ENCODE peak calls at places on chromosome 12, in eight cellular contexts. P, G, K, C, I, X, O and M are unnamed samples.

GRCh38 chr12:57112492-57113294 is 1.5 kb upstream of the STAT6 start:
- DNase-seq in P (no peak), G (no peak), K (peak; percentile 86), C (peak; percentile 75), I (no peak), X (no peak), O (no peak), M (no peak)

GRCh38 chr12:117125275-117125613 is 26.0 kb upstream of the TESC start:
- DNase-seq in P (no peak), G (no peak), K (no peak), C (no peak), I (no peak), X (no peak), O (no peak), M (no peak)

GRCh38 chr12:19220861-19221466 is 91.4 kb downstream of the PLEKHA5 start:
- DNase-seq in P (no peak), G (no peak), K (no peak), C (no peak), I (no peak), X (peak; percentile 89), O (no peak), M (peak; percentile 89)

GRCh38 chr12:89451876-89452275 is 72.7 kb downstream of the GALNT4 start:
- DNase-seq in P (peak; percentile 62), G (peak; percentile 60), K (no peak), C (no peak), I (no peak), X (peak; percentile 74), O (peak; percentile 29), M (peak; percentile 15)

GRCh38 chr12:11580125-11580751 is 69.2 kb upstream of the ETV6 start:
- DNase-seq in P (peak; percentile 80), G (peak; percentile 65), K (peak; percentile 32), C (no peak), I (peak; percentile 24), X (peak; percentile 99), O (peak; percentile 30), M (peak; percentile 99)

GRCh38 chr12:48794870-48795269 is 6.0 kb upstream of the ADCY6 start:
- DNase-seq in P (no peak), G (no peak), K (no peak), C (no peak), I (no peak), X (peak; percentile 82), O (no peak), M (peak; percentile 97)

GRCh38 chr12:3304436-3305135 is 186.4 kb upstream of the PRMT8 start:
- DNase-seq in P (peak; percentile 51), G (peak; percentile 30), K (peak; percentile 46), C (no peak), I (peak; percentile 39), X (peak; percentile 97), O (no peak), M (peak; percentile 94)

GRCh38 chr12:48852734-48853168 is 788 bp upstream of the DDX23 start:
- DNase-seq in P (no peak), G (no peak), K (no peak), C (peak; percentile 13), I (peak; percentile 27), X (no peak), O (no peak), M (no peak)

GRCh38 chr12:39392154-39392925 is 50.6 kb downstream of the KIF21A start:
- DNase-seq in P (no peak), G (no peak), K (peak; percentile 34), C (no peak), I (no peak), X (no peak), O (no peak), M (peak; percentile 17)

GRCh38 chr12:11698729-11699128 is 49.3 kb downstream of the ETV6 start:
- DNase-seq in P (no peak), G (no peak), K (no peak), C (no peak), I (no peak), X (no peak), O (no peak), M (no peak)

GRCh38 chr12:67434653-67435375 is 165.7 kb downstream of the CAND1 start:
- DNase-seq in P (peak; percentile 98), G (peak; percentile 93), K (no peak), C (no peak), I (no peak), X (peak; percentile 67), O (no peak), M (peak; percentile 78)

GRCh38 chr12:92063641-92064040 is 82.0 kb downstream of the BTG1 start:
- DNase-seq in P (no peak), G (no peak), K (no peak), C (no peak), I (no peak), X (no peak), O (no peak), M (no peak)

GRCh38 chr12:78966926-78967325 is 102.4 kb downstream of the SYT1 start:
- DNase-seq in P (no peak), G (no peak), K (no peak), C (no peak), I (no peak), X (no peak), O (no peak), M (no peak)

GRCh38 chr12:52659395-52659794 is 7.4 kb upstream of the KRT2 start:
- DNase-seq in P (no peak), G (no peak), K (no peak), C (no peak), I (no peak), X (no peak), O (no peak), M (no peak)

GRCh38 chr12:67624355-67624754 is 24.2 kb upstream of the DYRK2 start:
- DNase-seq in P (no peak), G (no peak), K (no peak), C (no peak), I (no peak), X (no peak), O (no peak), M (no peak)

GRCh38 chr12:102642199-102642598 is 161.8 kb upstream of the IGF1 start:
- DNase-seq in P (no peak), G (no peak), K (no peak), C (no peak), I (no peak), X (no peak), O (no peak), M (peak; percentile 2)

GRCh38 chr12:11553871-11554533 is 95.5 kb upstream of the ETV6 start:
- DNase-seq in P (no peak), G (peak; percentile 13), K (peak; percentile 51), C (peak; percentile 13), I (peak; percentile 50), X (peak; percentile 49), O (peak; percentile 37), M (peak; percentile 80)

GRCh38 chr12:122276242-122276641 is 9.9 kb upstream of the VPS33A start:
- DNase-seq in P (no peak), G (no peak), K (no peak), C (no peak), I (no peak), X (no peak), O (no peak), M (no peak)

GRCh38 chr12:77433799-77434198 is 368.4 kb upstream of the E2F7 start:
- DNase-seq in P (peak; percentile 59), G (no peak), K (no peak), C (no peak), I (no peak), X (no peak), O (no peak), M (no peak)

GRCh38 chr12:112121780-112122565 is 3.4 kb upstream of the TRAFD1 start:
- DNase-seq in P (peak; percentile 71), G (peak; percentile 77), K (peak; percentile 60), C (no peak), I (peak; percentile 89), X (peak; percentile 67), O (peak; percentile 85), M (peak; percentile 89)

DNA sequence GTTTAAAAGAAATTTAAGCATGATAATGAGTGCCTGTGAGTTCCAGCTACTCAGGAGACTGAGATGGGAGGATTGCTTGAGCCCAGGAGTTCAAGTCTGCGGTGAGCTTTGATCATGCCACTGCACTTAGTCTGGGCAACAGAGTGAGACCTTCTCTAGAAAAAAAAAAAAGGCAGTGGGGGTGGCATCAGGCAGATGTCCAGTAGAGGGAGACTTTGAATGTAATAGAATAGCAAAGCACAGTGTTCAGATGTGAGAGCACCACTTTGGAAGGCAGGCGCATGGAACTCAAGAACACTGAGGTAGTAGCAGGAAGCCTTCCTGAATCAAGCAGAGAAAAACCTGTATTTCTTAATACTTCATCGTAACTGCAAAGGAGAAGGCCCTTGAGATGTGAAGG is 394.5 kb upstream of the GARIN6 start:
- DNase-seq in P (no peak), G (no peak), K (no peak), C (no peak), I (no peak), X (no peak), O (no peak), M (no peak)
- TF ChIP-seq CTCF in P (no peak), G (no peak), K (no peak), C (peak; percentile 27), I (no peak), X (peak; percentile 11), O (no peak), M (peak; percentile 14)

DNA sequence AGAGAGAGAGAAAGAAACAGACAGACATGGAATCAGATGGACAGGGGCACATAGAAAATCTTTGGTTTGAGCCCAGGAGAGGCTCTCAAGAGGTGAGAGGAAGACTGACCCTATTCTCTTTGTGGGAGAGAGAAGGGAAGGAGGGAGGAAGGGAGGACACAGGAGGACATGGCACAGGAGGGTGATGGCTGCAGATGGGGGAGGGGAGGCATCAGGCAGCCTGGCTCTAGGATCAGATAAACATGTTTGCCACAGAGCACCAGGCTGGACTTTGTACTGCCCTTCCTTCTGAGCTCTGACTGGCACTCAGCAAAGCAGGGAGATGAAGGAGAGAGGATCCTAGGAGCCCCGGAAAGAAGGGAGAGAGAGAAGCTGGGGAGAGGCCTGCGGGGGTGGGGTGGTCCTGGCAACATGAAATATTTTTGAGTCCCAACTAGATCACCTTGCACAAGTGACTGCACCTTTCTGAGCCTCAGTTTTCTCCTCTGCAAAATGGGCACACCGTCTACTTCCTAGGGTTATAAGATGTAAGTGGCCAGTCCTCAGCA is 6.1 kb downstream of the HNF1A start:
- DNase-seq in P (no peak), G (no peak), K (peak; percentile 83), C (no peak), I (no peak), X (no peak), O (no peak), M (no peak)
- H3K4me3 ChIP-seq in P (no peak overlapping the region), G (no peak overlapping the region), K (no peak overlapping the region), C (no peak overlapping the region), I (no peak overlapping the region), X (no peak overlapping the region), O (no peak overlapping the region), M (no peak overlapping the region)

GRCh38 chr12:26832817-26833691 is at the start of gene ITPR2:
- DNase-seq in P (no peak), G (no peak), K (peak; percentile 96), C (no peak), I (peak; percentile 93), X (peak; percentile 95), O (peak; percentile 95), M (peak; percentile 93)
- TF ChIP-seq CTCF in P (no peak), G (peak; percentile 4), K (no peak), C (peak; percentile 95), I (no peak), X (peak; percentile 31), O (peak; percentile 40), M (no peak)

DNA sequence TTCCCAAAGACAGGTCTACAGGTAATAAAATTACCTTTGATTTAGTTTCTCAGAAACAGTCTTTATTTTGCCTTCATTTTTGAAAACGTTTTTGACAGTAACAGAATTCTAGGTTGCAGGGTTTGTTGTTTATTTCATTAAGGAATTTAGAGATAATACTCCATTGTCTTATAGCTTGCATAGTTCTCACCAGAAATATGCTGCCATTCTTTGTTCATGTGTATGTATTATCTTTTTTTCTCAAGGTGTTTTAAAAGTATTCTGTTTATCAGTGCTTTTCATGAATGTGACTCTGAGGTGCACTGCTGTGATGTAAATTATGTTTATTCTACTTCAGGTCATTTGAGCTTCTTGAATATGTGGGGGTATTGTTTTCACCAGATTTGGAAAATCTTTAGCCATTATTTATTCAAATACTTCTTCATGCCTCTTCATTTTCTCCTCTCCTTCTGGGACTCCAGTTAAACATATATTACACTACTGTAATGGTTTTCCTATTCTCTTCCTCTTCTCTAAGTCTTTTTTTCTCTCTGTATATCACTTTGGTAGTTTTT is 32.7 kb downstream of the ZNF605 start:
- DNase-seq in P (no peak), G (no peak), K (no peak), C (no peak), I (no peak), X (no peak), O (no peak), M (no peak)
- H3K4me3 ChIP-seq in P (no peak overlapping the region), G (no peak overlapping the region), K (no peak overlapping the region), C (no peak overlapping the region), I (no peak overlapping the region), X (no peak overlapping the region), O (no peak overlapping the region), M (no peak overlapping the region)